ENCODE peak calls at places on chromosomes 11 and 22, in eight cellular contexts. One of them, this sample, is unnamed.

GRCh38 chr11:1514349-1515061 is 27.9 kb upstream of the MOB2 start:
- DNase-seq in AML-193: no peak
- DNase-seq in NCI-H2171 treated with DMSO at 0.1 percent for 48 hours: no peak
- DNase-seq in progenitor cell of endocrine pancreas: no peak
- DNase-seq in H1: no peak
- DNase-seq in activated CD8-positive, alpha-beta memory T cell treated with anti-CD3 and anti-CD28 coated beads, Interleukin-2, amount 50 U/mL, for 4 hours: no peak
- DNase-seq in HS-27A: no peak
- DNase-seq in islet precursor cell: no peak
- DNase-seq in this sample: no peak

GRCh38 chr22:32389685-32390084 is 22.4 kb downstream of the RTCB start:
- DNase-seq in AML-193: peak
- DNase-seq in NCI-H2171 treated with DMSO at 0.1 percent for 48 hours: peak
- DNase-seq in progenitor cell of endocrine pancreas: no peak
- DNase-seq in H1: peak
- DNase-seq in activated CD8-positive, alpha-beta memory T cell treated with anti-CD3 and anti-CD28 coated beads, Interleukin-2, amount 50 U/mL, for 4 hours: no peak
- DNase-seq in HS-27A: no peak
- DNase-seq in islet precursor cell: no peak
- DNase-seq in this sample: peak

GRCh38 chr11:4916581-4916980 is 2.6 kb downstream of the OR51G2 start:
- DNase-seq in AML-193: no peak
- DNase-seq in NCI-H2171 treated with DMSO at 0.1 percent for 48 hours: no peak
- DNase-seq in progenitor cell of endocrine pancreas: no peak
- DNase-seq in H1: no peak
- DNase-seq in activated CD8-positive, alpha-beta memory T cell treated with anti-CD3 and anti-CD28 coated beads, Interleukin-2, amount 50 U/mL, for 4 hours: no peak
- DNase-seq in HS-27A: no peak
- DNase-seq in islet precursor cell: no peak
- DNase-seq in this sample: no peak

GRCh38 chr11:104490182-104490581 is 326.2 kb upstream of the PDGFD start:
- DNase-seq in AML-193: no peak
- DNase-seq in NCI-H2171 treated with DMSO at 0.1 percent for 48 hours: no peak
- DNase-seq in progenitor cell of endocrine pancreas: no peak
- DNase-seq in H1: no peak
- DNase-seq in activated CD8-positive, alpha-beta memory T cell treated with anti-CD3 and anti-CD28 coated beads, Interleukin-2, amount 50 U/mL, for 4 hours: no peak
- DNase-seq in HS-27A: no peak
- DNase-seq in islet precursor cell: no peak
- DNase-seq in this sample: no peak

GRCh38 chr22:21921184-21921721 is 31.4 kb downstream of the PPM1F start:
- DNase-seq in AML-193: no peak
- DNase-seq in NCI-H2171 treated with DMSO at 0.1 percent for 48 hours: no peak
- DNase-seq in progenitor cell of endocrine pancreas: no peak
- DNase-seq in H1: no peak
- DNase-seq in activated CD8-positive, alpha-beta memory T cell treated with anti-CD3 and anti-CD28 coated beads, Interleukin-2, amount 50 U/mL, for 4 hours: no peak
- DNase-seq in HS-27A: no peak
- DNase-seq in islet precursor cell: peak
- DNase-seq in this sample: no peak

GRCh38 chr22:34855471-34855870 is 210.5 kb upstream of the ISX start:
- DNase-seq in AML-193: no peak
- DNase-seq in NCI-H2171 treated with DMSO at 0.1 percent for 48 hours: no peak
- DNase-seq in progenitor cell of endocrine pancreas: no peak
- DNase-seq in H1: no peak
- DNase-seq in activated CD8-positive, alpha-beta memory T cell treated with anti-CD3 and anti-CD28 coated beads, Interleukin-2, amount 50 U/mL, for 4 hours: no peak
- DNase-seq in HS-27A: no peak
- DNase-seq in islet precursor cell: no peak
- DNase-seq in this sample: no peak

GRCh38 chr11:42768576-42768975 is 543.2 kb upstream of the API5 start:
- DNase-seq in AML-193: no peak
- DNase-seq in NCI-H2171 treated with DMSO at 0.1 percent for 48 hours: no peak
- DNase-seq in progenitor cell of endocrine pancreas: no peak
- DNase-seq in H1: no peak
- DNase-seq in activated CD8-positive, alpha-beta memory T cell treated with anti-CD3 and anti-CD28 coated beads, Interleukin-2, amount 50 U/mL, for 4 hours: no peak
- DNase-seq in HS-27A: no peak
- DNase-seq in islet precursor cell: no peak
- DNase-seq in this sample: no peak

GRCh38 chr11:118214210-118214914 is 10.4 kb downstream of the JAML start:
- DNase-seq in AML-193: peak
- DNase-seq in NCI-H2171 treated with DMSO at 0.1 percent for 48 hours: no peak
- DNase-seq in progenitor cell of endocrine pancreas: no peak
- DNase-seq in H1: no peak
- DNase-seq in activated CD8-positive, alpha-beta memory T cell treated with anti-CD3 and anti-CD28 coated beads, Interleukin-2, amount 50 U/mL, for 4 hours: no peak
- DNase-seq in HS-27A: no peak
- DNase-seq in islet precursor cell: peak
- DNase-seq in this sample: no peak

GRCh38 chr11:117255966-117256365 is 23.5 kb downstream of the RNF214 start:
- DNase-seq in AML-193: no peak
- DNase-seq in NCI-H2171 treated with DMSO at 0.1 percent for 48 hours: peak
- DNase-seq in progenitor cell of endocrine pancreas: no peak
- DNase-seq in H1: no peak
- DNase-seq in activated CD8-positive, alpha-beta memory T cell treated with anti-CD3 and anti-CD28 coated beads, Interleukin-2, amount 50 U/mL, for 4 hours: no peak
- DNase-seq in HS-27A: no peak
- DNase-seq in islet precursor cell: no peak
- DNase-seq in this sample: no peak

GRCh38 chr11:18310800-18311340 is 11.1 kb downstream of the HPS5 start:
- DNase-seq in AML-193: peak
- DNase-seq in NCI-H2171 treated with DMSO at 0.1 percent for 48 hours: no peak
- DNase-seq in progenitor cell of endocrine pancreas: no peak
- DNase-seq in H1: no peak
- DNase-seq in activated CD8-positive, alpha-beta memory T cell treated with anti-CD3 and anti-CD28 coated beads, Interleukin-2, amount 50 U/mL, for 4 hours: no peak
- DNase-seq in HS-27A: no peak
- DNase-seq in islet precursor cell: no peak
- DNase-seq in this sample: no peak

GRCh38 chr11:57493507-57494503 is 21.7 kb downstream of the SLC43A1 start:
- DNase-seq in AML-193: no peak
- DNase-seq in NCI-H2171 treated with DMSO at 0.1 percent for 48 hours: peak
- DNase-seq in progenitor cell of endocrine pancreas: peak
- DNase-seq in H1: peak
- DNase-seq in activated CD8-positive, alpha-beta memory T cell treated with anti-CD3 and anti-CD28 coated beads, Interleukin-2, amount 50 U/mL, for 4 hours: peak
- DNase-seq in HS-27A: no peak
- DNase-seq in islet precursor cell: peak
- DNase-seq in this sample: peak

GRCh38 chr11:31882951-31883392 is 71.8 kb upstream of the PAX6 start:
- DNase-seq in AML-193: no peak
- DNase-seq in NCI-H2171 treated with DMSO at 0.1 percent for 48 hours: no peak
- DNase-seq in progenitor cell of endocrine pancreas: no peak
- DNase-seq in H1: no peak
- DNase-seq in activated CD8-positive, alpha-beta memory T cell treated with anti-CD3 and anti-CD28 coated beads, Interleukin-2, amount 50 U/mL, for 4 hours: no peak
- DNase-seq in HS-27A: no peak
- DNase-seq in islet precursor cell: peak
- DNase-seq in this sample: no peak

GRCh38 chr11:15547685-15548084 is 433.0 kb downstream of the INSC start:
- DNase-seq in AML-193: no peak
- DNase-seq in NCI-H2171 treated with DMSO at 0.1 percent for 48 hours: no peak
- DNase-seq in progenitor cell of endocrine pancreas: no peak
- DNase-seq in H1: no peak
- DNase-seq in activated CD8-positive, alpha-beta memory T cell treated with anti-CD3 and anti-CD28 coated beads, Interleukin-2, amount 50 U/mL, for 4 hours: no peak
- DNase-seq in HS-27A: no peak
- DNase-seq in islet precursor cell: no peak
- DNase-seq in this sample: no peak

GRCh38 chr22:27990879-27991278 is 71.8 kb upstream of the PITPNB start:
- DNase-seq in AML-193: no peak
- DNase-seq in NCI-H2171 treated with DMSO at 0.1 percent for 48 hours: peak
- DNase-seq in progenitor cell of endocrine pancreas: no peak
- DNase-seq in H1: peak
- DNase-seq in activated CD8-positive, alpha-beta memory T cell treated with anti-CD3 and anti-CD28 coated beads, Interleukin-2, amount 50 U/mL, for 4 hours: no peak
- DNase-seq in HS-27A: no peak
- DNase-seq in islet precursor cell: peak
- DNase-seq in this sample: peak

GRCh38 chr11:73287400-73288101 is 15.4 kb downstream of the P2RY6 start:
- DNase-seq in AML-193: no peak
- DNase-seq in NCI-H2171 treated with DMSO at 0.1 percent for 48 hours: no peak
- DNase-seq in progenitor cell of endocrine pancreas: no peak
- DNase-seq in H1: no peak
- DNase-seq in activated CD8-positive, alpha-beta memory T cell treated with anti-CD3 and anti-CD28 coated beads, Interleukin-2, amount 50 U/mL, for 4 hours: no peak
- DNase-seq in HS-27A: no peak
- DNase-seq in islet precursor cell: no peak
- DNase-seq in this sample: no peak

GRCh38 chr11:67668191-67668551 is 6.3 kb downstream of the ALDH3B2 start:
- DNase-seq in AML-193: no peak
- DNase-seq in NCI-H2171 treated with DMSO at 0.1 percent for 48 hours: no peak
- DNase-seq in progenitor cell of endocrine pancreas: no peak
- DNase-seq in H1: no peak
- DNase-seq in activated CD8-positive, alpha-beta memory T cell treated with anti-CD3 and anti-CD28 coated beads, Interleukin-2, amount 50 U/mL, for 4 hours: no peak
- DNase-seq in HS-27A: no peak
- DNase-seq in islet precursor cell: no peak
- DNase-seq in this sample: no peak

GRCh38 chr11:117851852-117852251 is 24.6 kb downstream of the FXYD6 start:
- DNase-seq in AML-193: no peak
- DNase-seq in NCI-H2171 treated with DMSO at 0.1 percent for 48 hours: peak
- DNase-seq in progenitor cell of endocrine pancreas: no peak
- DNase-seq in H1: no peak
- DNase-seq in activated CD8-positive, alpha-beta memory T cell treated with anti-CD3 and anti-CD28 coated beads, Interleukin-2, amount 50 U/mL, for 4 hours: no peak
- DNase-seq in HS-27A: no peak
- DNase-seq in islet precursor cell: no peak
- DNase-seq in this sample: no peak

GRCh38 chr22:37186997-37187522 is 987 bp downstream of the C1QTNF6 start:
- DNase-seq in AML-193: no peak
- DNase-seq in NCI-H2171 treated with DMSO at 0.1 percent for 48 hours: no peak
- DNase-seq in progenitor cell of endocrine pancreas: no peak
- DNase-seq in H1: no peak
- DNase-seq in activated CD8-positive, alpha-beta memory T cell treated with anti-CD3 and anti-CD28 coated beads, Interleukin-2, amount 50 U/mL, for 4 hours: no peak
- DNase-seq in HS-27A: no peak
- DNase-seq in islet precursor cell: no peak
- DNase-seq in this sample: no peak

GRCh38 chr11:66591175-66591574 is 1.7 kb downstream of the CCDC87 start:
- DNase-seq in AML-193: no peak
- DNase-seq in NCI-H2171 treated with DMSO at 0.1 percent for 48 hours: no peak
- DNase-seq in progenitor cell of endocrine pancreas: no peak
- DNase-seq in H1: no peak
- DNase-seq in activated CD8-positive, alpha-beta memory T cell treated with anti-CD3 and anti-CD28 coated beads, Interleukin-2, amount 50 U/mL, for 4 hours: no peak
- DNase-seq in HS-27A: no peak
- DNase-seq in islet precursor cell: no peak
- DNase-seq in this sample: no peak

GRCh38 chr11:126083829-126084607 is 21.4 kb upstream of the CDON start:
- DNase-seq in AML-193: no peak
- DNase-seq in NCI-H2171 treated with DMSO at 0.1 percent for 48 hours: no peak
- DNase-seq in progenitor cell of endocrine pancreas: no peak
- DNase-seq in H1: no peak
- DNase-seq in activated CD8-positive, alpha-beta memory T cell treated with anti-CD3 and anti-CD28 coated beads, Interleukin-2, amount 50 U/mL, for 4 hours: no peak
- DNase-seq in HS-27A: no peak
- DNase-seq in islet precursor cell: no peak
- DNase-seq in this sample: no peak

GRCh38 chr11:72075756-72076155 is 4.6 kb downstream of the NUMA1 start:
- DNase-seq in AML-193: no peak
- DNase-seq in NCI-H2171 treated with DMSO at 0.1 percent for 48 hours: no peak
- DNase-seq in progenitor cell of endocrine pancreas: no peak
- DNase-seq in H1: no peak
- DNase-seq in activated CD8-positive, alpha-beta memory T cell treated with anti-CD3 and anti-CD28 coated beads, Interleukin-2, amount 50 U/mL, for 4 hours: no peak
- DNase-seq in HS-27A: no peak
- DNase-seq in islet precursor cell: no peak
- DNase-seq in this sample: no peak

GRCh38 chr22:39650996-39651782 is 80.6 kb downstream of the CACNA1I start:
- DNase-seq in AML-193: no peak
- DNase-seq in NCI-H2171 treated with DMSO at 0.1 percent for 48 hours: no peak
- DNase-seq in progenitor cell of endocrine pancreas: no peak
- DNase-seq in H1: no peak
- DNase-seq in activated CD8-positive, alpha-beta memory T cell treated with anti-CD3 and anti-CD28 coated beads, Interleukin-2, amount 50 U/mL, for 4 hours: no peak
- DNase-seq in HS-27A: no peak
- DNase-seq in islet precursor cell: no peak
- DNase-seq in this sample: no peak

GRCh38 chr11:102760355-102761035 is 19.9 kb downstream of the MMP10 start:
- DNase-seq in AML-193: peak
- DNase-seq in NCI-H2171 treated with DMSO at 0.1 percent for 48 hours: no peak
- DNase-seq in progenitor cell of endocrine pancreas: no peak
- DNase-seq in H1: no peak
- DNase-seq in activated CD8-positive, alpha-beta memory T cell treated with anti-CD3 and anti-CD28 coated beads, Interleukin-2, amount 50 U/mL, for 4 hours: no peak
- DNase-seq in HS-27A: peak
- DNase-seq in islet precursor cell: no peak
- DNase-seq in this sample: no peak

GRCh38 chr11:20276661-20277000 is 86.9 kb upstream of the HTATIP2 start:
- DNase-seq in AML-193: no peak
- DNase-seq in NCI-H2171 treated with DMSO at 0.1 percent for 48 hours: no peak
- DNase-seq in progenitor cell of endocrine pancreas: no peak
- DNase-seq in H1: no peak
- DNase-seq in activated CD8-positive, alpha-beta memory T cell treated with anti-CD3 and anti-CD28 coated beads, Interleukin-2, amount 50 U/mL, for 4 hours: no peak
- DNase-seq in HS-27A: no peak
- DNase-seq in islet precursor cell: no peak
- DNase-seq in this sample: no peak

GRCh38 chr11:45411221-45411946 is 125.2 kb upstream of the SYT13 start:
- DNase-seq in AML-193: no peak
- DNase-seq in NCI-H2171 treated with DMSO at 0.1 percent for 48 hours: peak
- DNase-seq in progenitor cell of endocrine pancreas: no peak
- DNase-seq in H1: no peak
- DNase-seq in activated CD8-positive, alpha-beta memory T cell treated with anti-CD3 and anti-CD28 coated beads, Interleukin-2, amount 50 U/mL, for 4 hours: no peak
- DNase-seq in HS-27A: no peak
- DNase-seq in islet precursor cell: no peak
- DNase-seq in this sample: no peak

GRCh38 chr11:72824020-72824419 is 9.8 kb downstream of the ATG16L2 start:
- DNase-seq in AML-193: no peak
- DNase-seq in NCI-H2171 treated with DMSO at 0.1 percent for 48 hours: no peak
- DNase-seq in progenitor cell of endocrine pancreas: no peak
- DNase-seq in H1: no peak
- DNase-seq in activated CD8-positive, alpha-beta memory T cell treated with anti-CD3 and anti-CD28 coated beads, Interleukin-2, amount 50 U/mL, for 4 hours: no peak
- DNase-seq in HS-27A: no peak
- DNase-seq in islet precursor cell: no peak
- DNase-seq in this sample: no peak

GRCh38 chr11:61172353-61172752 is 11.1 kb upstream of the VPS37C start:
- DNase-seq in AML-193: no peak
- DNase-seq in NCI-H2171 treated with DMSO at 0.1 percent for 48 hours: no peak
- DNase-seq in progenitor cell of endocrine pancreas: no peak
- DNase-seq in H1: no peak
- DNase-seq in activated CD8-positive, alpha-beta memory T cell treated with anti-CD3 and anti-CD28 coated beads, Interleukin-2, amount 50 U/mL, for 4 hours: no peak
- DNase-seq in HS-27A: no peak
- DNase-seq in islet precursor cell: no peak
- DNase-seq in this sample: no peak

GRCh38 chr11:60281482-60281881 is 1.0 kb downstream of the MS4A4A start:
- DNase-seq in AML-193: no peak
- DNase-seq in NCI-H2171 treated with DMSO at 0.1 percent for 48 hours: no peak
- DNase-seq in progenitor cell of endocrine pancreas: no peak
- DNase-seq in H1: no peak
- DNase-seq in activated CD8-positive, alpha-beta memory T cell treated with anti-CD3 and anti-CD28 coated beads, Interleukin-2, amount 50 U/mL, for 4 hours: no peak
- DNase-seq in HS-27A: no peak
- DNase-seq in islet precursor cell: no peak
- DNase-seq in this sample: no peak

This sample was measured in NCI-H526.